ENCODE peak calls at places on chromosomes 3 and 15, in five cellular contexts. V, L, A, E and G are unnamed samples.

GRCh38 chr15:38860682-38861081 is 296.1 kb upstream of the RASGRP1 start:
- DNase-seq in V (no peak), L (no peak), A (no peak), E (no peak), G (no peak)

GRCh38 chr3:182327196-182327681 is 466.1 kb upstream of the ATP11B start:
- DNase-seq in V (no peak), L (peak; percentile 17), A (peak; percentile 51), E (no peak), G (peak; percentile 51)

GRCh38 chr3:150721285-150722130 is 17.8 kb upstream of the ERICH6 start:
- DNase-seq in V (peak; percentile 15), L (peak; percentile 51), A (no peak), E (peak; percentile 69), G (no peak)

GRCh38 chr3:118628704-118629341 is 405.8 kb downstream of the IGSF11 start:
- DNase-seq in V (peak; percentile 67), L (peak; percentile 52), A (no peak), E (peak; percentile 72), G (peak; percentile 95)

GRCh38 chr15:25933456-25934158 is 70.5 kb upstream of the ATP10A start:
- DNase-seq in V (no peak), L (no peak), A (peak; percentile 87), E (peak; percentile 94), G (peak; percentile 89)

GRCh38 chr3:137174514-137174913 is 216.7 kb downstream of the IL20RB start:
- DNase-seq in V (no peak), L (no peak), A (no peak), E (no peak), G (no peak)

GRCh38 chr3:121836069-121836468 is 1.1 kb downstream of the EAF2 start:
- DNase-seq in V (no peak), L (no peak), A (no peak), E (no peak), G (no peak)

GRCh38 chr3:197487911-197488391 is 67.8 kb downstream of the BDH1 start:
- DNase-seq in V (no peak), L (peak; percentile 94), A (no peak), E (peak; percentile 96), G (no peak)

GRCh38 chr3:17443142-17443541 is 299.3 kb downstream of the TBC1D5 start:
- DNase-seq in V (no peak), L (no peak), A (no peak), E (no peak), G (no peak)

GRCh38 chr3:173930251-173930650 is 532.7 kb downstream of the NLGN1 start:
- DNase-seq in V (no peak), L (no peak), A (no peak), E (no peak), G (no peak)

GRCh38 chr3:129224984-129225393 is 24.4 kb upstream of the COPG1 start:
- DNase-seq in V (no peak), L (peak; percentile 63), A (peak; percentile 94), E (peak; percentile 89), G (peak; percentile 64)
- H3K9ac ChIP-seq in V (no peak overlapping the region), L (no peak overlapping the region), A (peak overlapping the region; percentile 35), E (peak overlapping the region; percentile 77), G (no peak overlapping the region)

GRCh38 chr3:107674371-107674770 is 151.6 kb downstream of the BBX start:
- DNase-seq in V (no peak), L (no peak), A (no peak), E (peak; percentile 87), G (no peak)
- H3K9ac ChIP-seq in V (no peak overlapping the region), L (no peak overlapping the region), A (no peak overlapping the region), E (no peak overlapping the region), G (no peak overlapping the region)

DNA sequence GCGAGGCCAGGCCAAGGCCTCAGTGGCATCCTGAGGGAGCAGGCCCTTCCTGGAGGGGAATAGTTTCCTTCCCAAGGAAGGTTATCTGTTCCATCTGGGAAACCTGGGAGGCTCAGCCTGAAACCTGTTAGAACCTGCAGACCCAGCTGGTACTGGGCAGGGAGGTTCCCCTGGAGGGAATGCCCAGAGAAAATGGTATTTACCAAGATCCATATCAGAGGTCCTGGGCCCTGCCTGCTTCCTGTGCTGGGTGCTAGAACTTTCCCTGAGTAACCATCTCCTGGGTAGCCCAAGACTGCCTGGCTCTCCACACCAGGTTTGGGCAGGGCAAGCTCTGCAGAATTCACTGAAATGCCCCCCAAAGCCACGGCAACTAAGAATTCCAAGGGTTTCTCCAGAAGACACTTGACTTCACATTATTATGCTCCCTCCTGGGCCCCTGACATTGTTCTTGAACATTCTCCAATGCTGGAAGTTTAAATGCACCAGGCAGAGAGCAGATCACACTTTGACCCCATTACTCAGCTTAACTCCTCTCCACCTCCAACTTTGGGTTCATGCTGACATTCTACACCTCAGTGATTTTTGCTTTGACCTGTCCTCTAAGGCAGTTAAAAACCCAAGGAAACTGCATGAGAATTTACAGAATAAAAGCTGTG is 2.0 kb downstream of the CA12 start:
- DNase-seq in V (no peak), L (peak; percentile 58), A (no peak), E (peak; percentile 17), G (no peak)
- H3K9ac ChIP-seq in V (no peak overlapping the region), L (peak overlapping the region; percentile 81), A (peak overlapping the region; percentile 97), E (peak overlapping the region; percentile 82), G (no peak overlapping the region)

GRCh38 chr3:72128906-72129305 is 344.0 kb upstream of the PROK2 start:
- DNase-seq in V (no peak), L (no peak), A (no peak), E (no peak), G (no peak)
- H3K9ac ChIP-seq in V (no peak overlapping the region), L (no peak overlapping the region), A (no peak overlapping the region), E (no peak overlapping the region), G (no peak overlapping the region)

GRCh38 chr15:70165811-70166284 is 68.1 kb upstream of the TLE3 start:
- DNase-seq in V (no peak), L (no peak), A (peak; percentile 83), E (peak; percentile 30), G (peak; percentile 66)
- H3K9ac ChIP-seq in V (no peak overlapping the region), L (no peak overlapping the region), A (no peak overlapping the region), E (no peak overlapping the region), G (peak overlapping the region; percentile 1)

GRCh38 chr3:45644467-45645201 is 44.6 kb upstream of the SACM1L start:
- DNase-seq in V (no peak), L (peak; percentile 78), A (no peak), E (peak; percentile 97), G (no peak)
- H3K9ac ChIP-seq in V (no peak overlapping the region), L (no peak overlapping the region), A (no peak overlapping the region), E (peak overlapping the region; percentile 74), G (no peak overlapping the region)